ENCODE peak calls at places on chromosomes 5 and 9, in six cellular contexts. One of them, this sample, is unnamed.

GRCh38 chr9:98908897-98909634 is 34.6 kb upstream of the COL15A1 start:
- DNase-seq in brain microvascular endothelial cell: peak
- DNase-seq in body of pancreas: no peak
- DNase-seq in NB4: no peak
- DNase-seq in OCI-LY7: no peak
- DNase-seq in GM12865: no peak
- DNase-seq in this sample: no peak

GRCh38 chr5:138568061-138568824 is 7.0 kb downstream of the HSPA9 start:
- DNase-seq in brain microvascular endothelial cell: peak
- DNase-seq in body of pancreas: no peak
- DNase-seq in NB4: no peak
- DNase-seq in OCI-LY7: no peak
- DNase-seq in GM12865: no peak
- DNase-seq in this sample: no peak

GRCh38 chr5:142356318-142356715 is 31.5 kb upstream of the SPRY4 start:
- DNase-seq in brain microvascular endothelial cell: no peak
- DNase-seq in body of pancreas: no peak
- DNase-seq in NB4: no peak
- DNase-seq in OCI-LY7: no peak
- DNase-seq in GM12865: no peak
- DNase-seq in this sample: no peak

GRCh38 chr5:468401-468800 is 25.4 kb downstream of the EXOC3 start:
- DNase-seq in brain microvascular endothelial cell: no peak
- DNase-seq in body of pancreas: no peak
- DNase-seq in NB4: no peak
- DNase-seq in OCI-LY7: no peak
- DNase-seq in GM12865: no peak
- DNase-seq in this sample: no peak

GRCh38 chr5:34692781-34693180 is 36.7 kb downstream of the RAI14 start:
- DNase-seq in brain microvascular endothelial cell: no peak
- DNase-seq in body of pancreas: no peak
- DNase-seq in NB4: no peak
- DNase-seq in OCI-LY7: no peak
- DNase-seq in GM12865: no peak
- DNase-seq in this sample: no peak

GRCh38 chr5:103511554-103511885 is 51.1 kb downstream of the NUDT12 start:
- DNase-seq in brain microvascular endothelial cell: no peak
- DNase-seq in body of pancreas: no peak
- DNase-seq in NB4: no peak
- DNase-seq in OCI-LY7: no peak
- DNase-seq in GM12865: no peak
- DNase-seq in this sample: no peak

GRCh38 chr5:83752700-83753099 is 32.0 kb upstream of the HAPLN1 start:
- DNase-seq in brain microvascular endothelial cell: no peak
- DNase-seq in body of pancreas: no peak
- DNase-seq in NB4: no peak
- DNase-seq in OCI-LY7: no peak
- DNase-seq in GM12865: peak
- DNase-seq in this sample: no peak

GRCh38 chr5:82365744-82366228 is 87.6 kb upstream of the RPS23 start:
- DNase-seq in brain microvascular endothelial cell: peak
- DNase-seq in body of pancreas: no peak
- DNase-seq in NB4: no peak
- DNase-seq in OCI-LY7: no peak
- DNase-seq in GM12865: peak
- DNase-seq in this sample: no peak

GRCh38 chr9:87622936-87623335 is 103.0 kb upstream of the CTSL start:
- DNase-seq in brain microvascular endothelial cell: no peak
- DNase-seq in body of pancreas: no peak
- DNase-seq in NB4: peak
- DNase-seq in OCI-LY7: no peak
- DNase-seq in GM12865: no peak
- DNase-seq in this sample: no peak

GRCh38 chr9:127862075-127863011 is 7.9 kb upstream of the ENG start:
- DNase-seq in brain microvascular endothelial cell: no peak
- DNase-seq in body of pancreas: peak
- DNase-seq in NB4: peak
- DNase-seq in OCI-LY7: peak
- DNase-seq in GM12865: peak
- DNase-seq in this sample: no peak

GRCh38 chr9:122190597-122191381 is 31.1 kb downstream of the MORN5 start:
- DNase-seq in brain microvascular endothelial cell: no peak
- DNase-seq in body of pancreas: peak
- DNase-seq in NB4: no peak
- DNase-seq in OCI-LY7: no peak
- DNase-seq in GM12865: peak
- DNase-seq in this sample: no peak

GRCh38 chr9:122228906-122229837 is at the start of gene LHX6:
- DNase-seq in brain microvascular endothelial cell: peak
- DNase-seq in body of pancreas: no peak
- DNase-seq in NB4: peak
- DNase-seq in OCI-LY7: no peak
- DNase-seq in GM12865: no peak
- DNase-seq in this sample: no peak

GRCh38 chr9:2729003-2729402 is 11.7 kb downstream of the KCNV2 start:
- DNase-seq in brain microvascular endothelial cell: peak
- DNase-seq in body of pancreas: no peak
- DNase-seq in NB4: no peak
- DNase-seq in OCI-LY7: no peak
- DNase-seq in GM12865: no peak
- DNase-seq in this sample: no peak

GRCh38 chr5:176192094-176192721 is 46.0 kb upstream of the SIMC1 start:
- DNase-seq in brain microvascular endothelial cell: no peak
- DNase-seq in body of pancreas: no peak
- DNase-seq in NB4: no peak
- DNase-seq in OCI-LY7: no peak
- DNase-seq in GM12865: no peak
- DNase-seq in this sample: no peak

GRCh38 chr9:78713746-78714405 is 417.0 kb downstream of the PSAT1 start:
- DNase-seq in brain microvascular endothelial cell: no peak
- DNase-seq in body of pancreas: no peak
- DNase-seq in NB4: no peak
- DNase-seq in OCI-LY7: no peak
- DNase-seq in GM12865: no peak
- DNase-seq in this sample: no peak

GRCh38 chr5:97979740-97980139 is 793.7 kb upstream of the RGMB start:
- DNase-seq in brain microvascular endothelial cell: peak
- DNase-seq in body of pancreas: peak
- DNase-seq in NB4: no peak
- DNase-seq in OCI-LY7: no peak
- DNase-seq in GM12865: no peak
- DNase-seq in this sample: no peak

GRCh38 chr9:121725008-121725795 is 73.8 kb downstream of the DAB2IP start:
- DNase-seq in brain microvascular endothelial cell: peak
- DNase-seq in body of pancreas: peak
- DNase-seq in NB4: no peak
- DNase-seq in OCI-LY7: no peak
- DNase-seq in GM12865: no peak
- DNase-seq in this sample: no peak

DNA sequence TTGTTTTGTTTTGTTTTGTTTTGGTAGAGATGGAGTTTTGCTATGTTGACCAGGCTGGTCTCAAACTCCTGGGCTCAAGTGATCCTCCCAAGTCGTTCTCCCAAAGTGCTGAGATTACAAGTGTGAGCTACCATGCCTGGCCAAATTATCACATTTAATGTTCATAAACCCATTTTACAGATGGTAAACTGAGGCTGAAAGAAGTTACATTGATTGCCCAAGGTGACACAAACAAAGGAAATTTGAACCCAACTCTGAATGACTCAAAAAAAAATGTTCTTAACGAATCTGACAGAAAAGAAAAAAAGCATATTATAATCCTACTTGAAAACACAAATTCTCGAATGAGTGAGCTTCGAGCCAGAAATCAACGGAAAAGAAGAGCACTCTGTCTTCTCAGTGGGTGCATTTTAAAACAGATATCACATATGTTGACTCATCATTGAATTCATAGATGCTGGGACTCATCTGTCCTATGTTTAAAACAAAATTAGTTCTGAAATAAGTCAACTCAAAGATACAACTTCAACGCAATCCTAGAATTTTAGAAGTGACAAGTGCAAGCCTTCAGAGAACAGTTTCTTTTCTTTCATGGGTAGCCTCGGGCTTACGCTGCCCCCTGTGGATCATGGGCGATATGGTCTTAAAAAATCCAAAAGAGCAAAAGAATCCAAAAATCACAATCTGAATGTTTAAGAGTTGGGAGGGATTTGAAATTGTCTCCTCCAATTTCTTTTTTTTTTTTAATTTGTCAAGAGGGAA is 28.4 kb downstream of the TIMD4 start:
- DNase-seq in brain microvascular endothelial cell: no peak
- DNase-seq in body of pancreas: peak
- DNase-seq in NB4: peak
- DNase-seq in OCI-LY7: peak
- DNase-seq in GM12865: peak
- DNase-seq in this sample: no peak
- TF ChIP-seq CTCF in brain microvascular endothelial cell: peak
- TF ChIP-seq CTCF in body of pancreas: peak
- TF ChIP-seq CTCF in NB4: peak
- TF ChIP-seq CTCF in OCI-LY7: peak
- TF ChIP-seq CTCF in GM12865: peak
- TF ChIP-seq CTCF in this sample: peak

GRCh38 chr9:131146186-131146585 is 20.8 kb downstream of the NUP214 start:
- DNase-seq in brain microvascular endothelial cell: no peak
- DNase-seq in body of pancreas: no peak
- DNase-seq in NB4: no peak
- DNase-seq in OCI-LY7: no peak
- DNase-seq in GM12865: no peak
- DNase-seq in this sample: no peak
- TF ChIP-seq CTCF in brain microvascular endothelial cell: no peak
- TF ChIP-seq CTCF in body of pancreas: no peak
- TF ChIP-seq CTCF in NB4: no peak
- TF ChIP-seq CTCF in OCI-LY7: no peak
- TF ChIP-seq CTCF in GM12865: no peak
- TF ChIP-seq CTCF in this sample: no peak

GRCh38 chr9:6495484-6495883 is 82.5 kb downstream of the UHRF2 start:
- DNase-seq in brain microvascular endothelial cell: no peak
- DNase-seq in body of pancreas: no peak
- DNase-seq in NB4: no peak
- DNase-seq in OCI-LY7: peak
- DNase-seq in GM12865: no peak
- DNase-seq in this sample: no peak
- TF ChIP-seq CTCF in brain microvascular endothelial cell: no peak
- TF ChIP-seq CTCF in body of pancreas: no peak
- TF ChIP-seq CTCF in NB4: no peak
- TF ChIP-seq CTCF in OCI-LY7: peak
- TF ChIP-seq CTCF in GM12865: no peak
- TF ChIP-seq CTCF in this sample: peak

GRCh38 chr5:107389130-107389553 is 281.6 kb downstream of the EFNA5 start:
- DNase-seq in brain microvascular endothelial cell: peak
- DNase-seq in body of pancreas: no peak
- DNase-seq in NB4: peak
- DNase-seq in OCI-LY7: peak
- DNase-seq in GM12865: peak
- DNase-seq in this sample: no peak
- TF ChIP-seq CTCF in brain microvascular endothelial cell: peak
- TF ChIP-seq CTCF in body of pancreas: no peak
- TF ChIP-seq CTCF in NB4: no peak
- TF ChIP-seq CTCF in OCI-LY7: peak
- TF ChIP-seq CTCF in GM12865: no peak
- TF ChIP-seq CTCF in this sample: no peak

GRCh38 chr9:34334337-34334824 is 5.0 kb downstream of the NUDT2 start:
- DNase-seq in brain microvascular endothelial cell: no peak
- DNase-seq in body of pancreas: peak
- DNase-seq in NB4: no peak
- DNase-seq in OCI-LY7: no peak
- DNase-seq in GM12865: no peak
- DNase-seq in this sample: no peak

GRCh38 chr9:34335376-34335775 is 6.0 kb downstream of the NUDT2 start:
- DNase-seq in brain microvascular endothelial cell: no peak
- DNase-seq in body of pancreas: no peak
- DNase-seq in NB4: no peak
- DNase-seq in OCI-LY7: no peak
- DNase-seq in GM12865: no peak
- DNase-seq in this sample: no peak

GRCh38 chr9:34334916-34335315 is 5.5 kb downstream of the NUDT2 start:
- DNase-seq in brain microvascular endothelial cell: no peak
- DNase-seq in body of pancreas: no peak
- DNase-seq in NB4: no peak
- DNase-seq in OCI-LY7: no peak
- DNase-seq in GM12865: no peak
- DNase-seq in this sample: no peak

GRCh38 chr9:34338664-34339063 is 9.3 kb downstream of the NUDT2 start:
- DNase-seq in brain microvascular endothelial cell: no peak
- DNase-seq in body of pancreas: no peak
- DNase-seq in NB4: no peak
- DNase-seq in OCI-LY7: no peak
- DNase-seq in GM12865: no peak
- DNase-seq in this sample: no peak

GRCh38 chr9:34337404-34337803 is 8.0 kb downstream of the NUDT2 start:
- DNase-seq in brain microvascular endothelial cell: no peak
- DNase-seq in body of pancreas: no peak
- DNase-seq in NB4: peak
- DNase-seq in OCI-LY7: no peak
- DNase-seq in GM12865: no peak
- DNase-seq in this sample: no peak
- TF ChIP-seq CTCF in brain microvascular endothelial cell: peak
- TF ChIP-seq CTCF in body of pancreas: no peak
- TF ChIP-seq CTCF in NB4: no peak
- TF ChIP-seq CTCF in OCI-LY7: peak
- TF ChIP-seq CTCF in GM12865: no peak
- TF ChIP-seq CTCF in this sample: no peak

DNA sequence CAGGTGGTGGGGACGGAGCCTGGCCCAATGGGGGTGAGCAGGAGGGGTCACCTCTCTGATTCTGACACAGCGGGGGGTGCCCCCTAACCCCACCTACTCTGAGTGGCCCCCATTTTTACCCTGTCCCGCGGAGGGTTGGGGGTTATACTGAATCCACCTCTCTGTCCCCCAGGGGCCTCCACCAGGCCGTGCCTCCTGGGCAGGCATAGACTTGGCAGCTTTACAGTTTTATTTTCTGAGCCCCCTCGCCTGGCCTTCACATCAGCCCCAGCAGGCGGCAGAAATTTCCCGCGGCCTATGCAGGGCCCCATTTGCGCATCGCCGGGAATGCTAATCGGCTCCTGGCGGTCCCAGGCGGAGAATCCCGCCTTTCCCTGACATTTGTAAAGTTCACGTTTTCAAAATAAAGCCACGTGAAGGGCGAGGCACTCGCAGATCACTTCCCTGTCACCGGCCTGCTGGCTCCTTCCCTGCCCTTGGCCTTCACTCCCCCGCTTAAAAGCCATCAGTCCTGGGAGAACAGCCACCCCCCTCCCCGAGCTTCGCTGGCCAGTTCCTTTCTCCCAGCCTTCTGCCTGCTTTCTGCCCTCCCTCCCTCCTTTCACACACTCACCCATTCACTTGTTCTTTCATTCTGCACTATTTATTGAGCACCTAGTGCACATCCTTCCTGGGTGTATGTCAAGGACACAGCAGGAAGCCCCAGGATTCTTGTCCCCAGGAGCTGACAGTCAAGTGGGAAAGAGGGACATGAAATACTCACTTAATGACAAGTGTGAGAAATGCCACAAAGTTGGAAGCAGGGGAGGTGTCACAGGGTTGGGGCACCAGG is 17.5 kb upstream of the LAMC3 start:
- DNase-seq in brain microvascular endothelial cell: no peak
- DNase-seq in body of pancreas: no peak
- DNase-seq in NB4: no peak
- DNase-seq in OCI-LY7: no peak
- DNase-seq in GM12865: no peak
- DNase-seq in this sample: no peak
- TF ChIP-seq CTCF in brain microvascular endothelial cell: peak
- TF ChIP-seq CTCF in body of pancreas: no peak
- TF ChIP-seq CTCF in NB4: no peak
- TF ChIP-seq CTCF in OCI-LY7: no peak
- TF ChIP-seq CTCF in GM12865: no peak
- TF ChIP-seq CTCF in this sample: no peak

GRCh38 chr9:13446935-13447334 is 167.4 kb upstream of the MPDZ start:
- DNase-seq in brain microvascular endothelial cell: no peak
- DNase-seq in body of pancreas: no peak
- DNase-seq in NB4: no peak
- DNase-seq in OCI-LY7: no peak
- DNase-seq in GM12865: no peak
- DNase-seq in this sample: no peak
- TF ChIP-seq CTCF in brain microvascular endothelial cell: no peak
- TF ChIP-seq CTCF in body of pancreas: no peak
- TF ChIP-seq CTCF in NB4: no peak
- TF ChIP-seq CTCF in OCI-LY7: peak
- TF ChIP-seq CTCF in GM12865: no peak
- TF ChIP-seq CTCF in this sample: no peak